ENCODE peak calls at places on chromosome 6, in five cellular contexts. D is GM23338, G is endothelial cell of umbilical vein, X is H9, I is mammary epithelial cell. R is an unnamed sample.

GRCh38 chr6:166907871-166908806 is 48.2 kb downstream of the RNASET2 start:
- DNase-seq in I (no peak), X (no peak), G (no peak), D (no peak), R (no peak)

GRCh38 chr6:42177514-42178364 is 4.6 kb downstream of the GUCA1A start:
- DNase-seq in X (peak; percentile 88), D (peak; percentile 93), I (no peak), G (no peak), R (no peak)

GRCh38 chr6:148854086-148854485 is 107.3 kb downstream of the UST start:
- DNase-seq in X (no peak), I (peak; percentile 80), G (no peak), D (no peak), R (no peak)

GRCh38 chr6:17413313-17413750 is 19.9 kb downstream of the CAP2 start:
- DNase-seq in I (peak; percentile 62), G (peak; percentile 10), X (no peak), D (no peak), R (peak; percentile 63)

GRCh38 chr6:53347250-53347920 is 1.4 kb downstream of the ELOVL5 start:
- DNase-seq in G (peak; percentile 58), I (peak; percentile 47), D (peak; percentile 42), X (no peak), R (no peak)

GRCh38 chr6:170049641-170050491 is 241.0 kb downstream of the DLL1 start:
- DNase-seq in X (no peak), D (no peak), G (no peak), I (peak; percentile 8), R (peak; percentile 69)

GRCh38 chr6:23522751-23523527 is 603.1 kb upstream of the NRSN1 start:
- DNase-seq in G (no peak), I (no peak), D (peak; percentile 17), X (no peak), R (no peak)

GRCh38 chr6:124055986-124056385 is 252.3 kb downstream of the NKAIN2 start:
- DNase-seq in X (no peak), D (no peak), G (no peak), I (no peak), R (no peak)

GRCh38 chr6:158818008-158818579 is 1.1 kb downstream of the EZR start:
- DNase-seq in G (peak; percentile 71), D (peak; percentile 87), X (peak; percentile 76), I (peak; percentile 82), R (peak; percentile 95)

GRCh38 chr6:21595265-21595950 is 1.9 kb downstream of the SOX4 start:
- DNase-seq in G (no peak), D (no peak), X (no peak), I (peak; percentile 46), R (peak; percentile 74)

GRCh38 chr6:152750694-152751093 is at the start of gene VIP:
- DNase-seq in G (peak; percentile 46), D (peak; percentile 90), I (peak; percentile 45), X (peak; percentile 71), R (no peak)

GRCh38 chr6:99458319-99458718 is 33.2 kb upstream of the PNISR start:
- DNase-seq in G (peak; percentile 6), D (peak; percentile 85), X (peak; percentile 27), I (peak; percentile 12), R (no peak)

GRCh38 chr6:31750411-31751022 is 10.7 kb downstream of the MSH5 start:
- DNase-seq in G (no peak), D (no peak), I (no peak), X (no peak), R (peak; percentile 66)

GRCh38 chr6:158959552-158959951 is 40.5 kb downstream of the RSPH3 start:
- DNase-seq in X (no peak), G (no peak), D (no peak), I (no peak), R (no peak)

GRCh38 chr6:132498638-132499037 is 14.3 kb downstream of the STX7 start:
- DNase-seq in I (no peak), D (no peak), G (no peak), X (no peak), R (no peak)

GRCh38 chr6:21729431-21729830 is 135.9 kb downstream of the SOX4 start:
- DNase-seq in I (no peak), D (no peak), X (no peak), G (no peak), R (peak; percentile 53)

GRCh38 chr6:63565727-63566625 is 6.3 kb upstream of the LOC128125822 start:
- DNase-seq in D (peak; percentile 15), X (no peak), G (no peak), I (no peak), R (no peak)

GRCh38 chr6:148868314-148868713 is 121.5 kb downstream of the UST start:
- DNase-seq in G (no peak), X (no peak), I (no peak), D (no peak), R (peak; percentile 91)

GRCh38 chr6:42224222-42225042 is 6.8 kb upstream of the MRPS10 start:
- DNase-seq in D (no peak), I (peak; percentile 94), X (no peak), G (peak; percentile 46), R (peak; percentile 92)

GRCh38 chr6:46290916-46291633 is 120.3 kb upstream of the ENPP5 start:
- DNase-seq in I (no peak), X (peak; percentile 28), G (peak; percentile 14), D (peak; percentile 26), R (no peak)

GRCh38 chr6:76885861-76886301 is 577.4 kb downstream of the HTR1B start:
- DNase-seq in D (no peak), G (no peak), X (no peak), I (peak; percentile 31), R (no peak)

GRCh38 chr6:35058041-35058675 is 83.0 kb downstream of the TCP11 start:
- DNase-seq in I (no peak), X (no peak), D (peak; percentile 36), G (no peak), R (peak; percentile 35)

GRCh38 chr6:105593056-105593455 is 190.2 kb upstream of the PREP start:
- DNase-seq in I (peak; percentile 77), G (no peak), D (no peak), X (no peak), R (no peak)

GRCh38 chr6:105588116-105588710 is 185.3 kb upstream of the PREP start:
- DNase-seq in I (no peak), X (no peak), G (no peak), D (no peak), R (no peak)

GRCh38 chr6:105592329-105592728 is 189.4 kb upstream of the PREP start:
- DNase-seq in X (no peak), I (peak; percentile 99), D (no peak), G (no peak), R (no peak)

GRCh38 chr6:105593805-105594231 is 190.9 kb upstream of the PREP start:
- DNase-seq in G (no peak), I (no peak), X (no peak), D (no peak), R (no peak)

GRCh38 chr6:105591053-105591452 is 188.2 kb upstream of the PREP start:
- DNase-seq in X (no peak), G (no peak), I (peak; percentile 95), D (no peak), R (peak; percentile 29)
- H3K4me1 ChIP-seq in X (peaks cover 3% of the 10 kb centered on the region), G (no peaks in the 10 kb centered on the region), I (peaks cover 77% of the 10 kb centered on the region), D (peaks cover 21% of the 10 kb centered on the region), R (peaks cover 27% of the 10 kb centered on the region)

DNA sequence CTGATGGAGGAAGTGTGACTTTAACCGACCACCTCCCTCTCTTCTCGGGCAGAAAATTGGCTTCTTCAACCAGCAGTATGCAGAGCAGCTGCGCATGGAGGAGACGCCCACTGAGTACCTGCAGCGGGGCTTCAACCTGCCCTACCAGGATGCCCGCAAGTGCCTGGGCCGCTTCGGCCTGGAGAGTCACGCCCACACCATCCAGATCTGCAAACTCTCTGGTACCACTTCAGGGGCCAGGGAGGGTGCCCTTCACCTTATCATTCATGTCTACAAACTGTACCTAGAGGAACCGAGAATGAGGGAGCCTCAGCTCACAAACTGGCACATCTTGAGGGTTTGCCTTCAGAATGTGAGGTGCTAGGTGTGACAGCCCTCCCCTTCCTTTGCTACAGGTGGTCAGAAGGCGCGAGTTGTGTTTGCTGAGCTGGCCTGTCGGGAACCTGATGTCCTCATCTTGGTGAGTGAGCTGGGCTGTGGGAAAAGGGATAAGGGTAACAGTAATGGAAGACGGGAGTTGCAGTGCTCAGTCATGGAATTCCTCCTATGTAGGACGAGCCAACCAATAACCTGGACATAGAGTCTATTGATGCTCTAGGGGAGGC is 18.6 kb downstream of the ABCF1 start:
- DNase-seq in D (no peak), G (no peak), I (no peak), X (no peak), R (no peak)
- H4K20me1 ChIP-seq in D (peaks cover 33% of the 10 kb centered on the region), G (no peaks in the 10 kb centered on the region), I (peaks cover 2% of the 10 kb centered on the region), X (no peaks in the 10 kb centered on the region), R (peaks cover 13% of the 10 kb centered on the region)

DNA sequence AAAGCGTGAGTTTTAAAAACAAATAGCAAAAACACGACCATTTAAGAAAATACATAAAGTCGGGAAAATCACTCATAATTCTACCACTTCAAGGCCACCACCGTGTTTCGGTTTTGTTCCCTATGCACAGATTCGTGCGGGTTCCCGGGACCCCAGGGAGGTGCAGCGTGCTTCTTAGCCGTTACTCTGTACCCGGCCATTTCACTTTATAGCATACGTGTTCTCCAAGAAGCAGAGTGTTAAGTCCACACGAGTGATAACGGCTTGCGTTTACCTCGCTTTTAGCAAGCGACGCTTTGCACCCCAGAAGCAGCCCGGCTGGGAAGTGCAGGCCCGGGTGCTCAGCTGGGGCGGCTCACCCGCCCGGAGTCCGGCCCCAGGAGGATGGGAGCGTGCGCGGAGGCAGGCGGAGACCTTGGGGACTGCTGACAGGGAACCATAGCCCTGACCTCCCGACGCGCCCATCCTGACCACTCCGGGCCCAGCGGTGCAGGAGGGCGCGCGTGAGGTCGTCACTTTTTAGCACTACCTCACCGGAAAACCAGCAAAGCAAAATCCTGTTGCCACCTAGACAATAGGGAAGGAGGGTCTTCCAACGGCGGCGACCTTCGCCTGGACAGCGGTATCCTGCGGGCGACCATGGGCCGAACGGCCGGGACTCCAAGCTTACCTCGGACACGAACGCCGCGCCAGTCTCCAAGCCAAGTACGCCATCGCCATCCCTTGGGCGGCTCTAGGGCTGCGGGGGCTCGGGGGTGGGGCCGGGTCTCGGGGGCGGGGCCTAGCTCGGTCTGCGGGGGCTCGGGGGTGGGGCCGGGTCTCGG is at the start of gene ECI2:
- DNase-seq in I (peak; percentile 63), X (no peak), G (peak; percentile 67), D (peak; percentile 83), R (peak; percentile 79)
- TF ChIP-seq CTCF in I (no peak), X (no peak), G (no peak), D (no peak), R (no peak)

GRCh38 chr6:154243793-154244768 is 112.5 kb downstream of the IPCEF1 start:
- DNase-seq in I (peak; percentile 31), G (no peak), X (no peak), D (no peak), R (no peak)

GRCh38 chr6:154245542-154245941 is 111.1 kb downstream of the IPCEF1 start:
- DNase-seq in X (no peak), I (no peak), D (no peak), G (no peak), R (no peak)

GRCh38 chr6:154247119-154247814 is 109.3 kb downstream of the IPCEF1 start:
- DNase-seq in D (peak; percentile 56), I (no peak), X (no peak), G (peak; percentile 44), R (no peak)

GRCh38 chr6:154249499-154250298 is 106.9 kb downstream of the IPCEF1 start:
- DNase-seq in D (no peak), I (no peak), X (no peak), G (no peak), R (no peak)

GRCh38 chr6:154246723-154247118 is 109.9 kb downstream of the IPCEF1 start:
- DNase-seq in G (no peak), I (no peak), D (no peak), X (no peak), R (no peak)
- H3K4me1 ChIP-seq in G (peaks cover 4% of the 10 kb centered on the region), I (no peaks in the 10 kb centered on the region), D (peaks cover 36% of the 10 kb centered on the region), X (peaks cover 12% of the 10 kb centered on the region), R (no peaks in the 10 kb centered on the region)